ENCODE peak calls at places on chromosomes 13 and 19, in nine cellular contexts. A is astrocyte of the spinal cord; G is HEK293T; I is progenitor cell of endocrine pancreas; E is kidney epithelial cell; R is HTR-8/SVneo; X is activated naive CD4-positive, alpha-beta T cell treated with anti-CD3 and anti-CD28 coated beads, Interleukin-2, amount 50 U/mL, for 16 hours; D is EH; Q is GM23338. C is an unnamed sample.

GRCh38 chr19:48168689-48169088 is 1.5 kb downstream of the LIG1 start:
- DNase-seq in A (no peak), G (no peak), I (no peak), E (no peak), R (no peak), X (no peak), D (no peak), Q (no peak), C (no peak)

GRCh38 chr13:41196011-41196410 is 1.6 kb upstream of the KBTBD7 start:
- DNase-seq in A (no peak), G (no peak), I (no peak), E (no peak), R (no peak), X (no peak), D (no peak), Q (no peak), C (no peak)

GRCh38 chr19:39563408-39563807 is 23.4 kb upstream of the EID2 start:
- DNase-seq in A (no peak), G (no peak), I (no peak), E (peak; percentile 67), R (no peak), X (no peak), D (peak; percentile 6), Q (peak; percentile 9), C (peak; percentile 41)

GRCh38 chr13:66138172-66138811 is 1091.8 kb downstream of the PCDH9 start:
- DNase-seq in A (no peak), G (no peak), I (no peak), E (no peak), R (no peak), X (no peak), D (no peak), Q (no peak), C (no peak)

GRCh38 chr19:6663236-6664187 is 6.4 kb downstream of the TNFSF14 start:
- DNase-seq in A (no peak), G (no peak), I (no peak), E (no peak), R (no peak), X (no peak), D (no peak), Q (no peak), C (no peak)

GRCh38 chr19:19115954-19116353 is 22.3 kb downstream of the TMEM161A start:
- DNase-seq in A (no peak), G (peak; percentile 65), I (no peak), E (no peak), R (no peak), X (peak; percentile 50), D (peak; percentile 31), Q (peak; percentile 89), C (no peak)

GRCh38 chr19:47539747-47540311 is 25.0 kb upstream of the NAPA start:
- DNase-seq in A (no peak), G (no peak), I (no peak), E (no peak), R (no peak), X (no peak), D (no peak), Q (no peak), C (no peak)

GRCh38 chr19:41442473-41443360 is at the start of gene ERICH4:
- DNase-seq in A (no peak), G (no peak), I (no peak), E (no peak), R (no peak), X (no peak), D (no peak), Q (no peak), C (no peak)

GRCh38 chr13:26881154-26881553 is 120.6 kb upstream of the GPR12 start:
- DNase-seq in A (peak; percentile 46), G (no peak), I (no peak), E (no peak), R (no peak), X (no peak), D (peak; percentile 23), Q (no peak), C (no peak)

GRCh38 chr13:29429496-29429895 is 166.0 kb downstream of the SLC7A1 start:
- DNase-seq in A (no peak), G (no peak), I (no peak), E (no peak), R (no peak), X (no peak), D (peak; percentile 55), Q (no peak), C (no peak)

GRCh38 chr19:41351339-41352245 is 2.1 kb downstream of the TGFB1 start:
- DNase-seq in A (peak; percentile 60), G (peak; percentile 56), I (no peak), E (no peak), R (peak; percentile 69), X (peak; percentile 83), D (peak; percentile 64), Q (peak; percentile 66), C (peak; percentile 89)

GRCh38 chr13:83883061-83883523 is 818 bp upstream of the SLITRK1 start:
- DNase-seq in A (no peak), G (peak; percentile 34), I (no peak), E (no peak), R (no peak), X (no peak), D (no peak), Q (peak; percentile 58), C (no peak)

GRCh38 chr13:45393941-45394570 is 24.1 kb downstream of the SLC25A30 start:
- DNase-seq in A (peak; percentile 64), G (peak; percentile 68), I (peak; percentile 18), E (peak; percentile 29), R (peak; percentile 31), X (peak; percentile 27), D (peak; percentile 62), Q (peak; percentile 80), C (peak; percentile 58)

GRCh38 chr13:34748078-34748477 is 194.0 kb upstream of the NBEA start:
- DNase-seq in A (peak; percentile 65), G (no peak), I (no peak), E (no peak), R (no peak), X (no peak), D (no peak), Q (no peak), C (no peak)

GRCh38 chr13:75489502-75490263 is 7.7 kb upstream of the TBC1D4 start:
- DNase-seq in A (peak; percentile 67), G (no peak), I (no peak), E (no peak), R (no peak), X (no peak), D (peak; percentile 60), Q (no peak), C (peak; percentile 51)

GRCh38 chr13:41554626-41555386 is 97.5 kb downstream of the RGCC start:
- DNase-seq in A (no peak), G (no peak), I (no peak), E (no peak), R (no peak), X (no peak), D (no peak), Q (no peak), C (no peak)

GRCh38 chr13:27349458-27349857 is 75.0 kb upstream of the GTF3A start:
- DNase-seq in A (no peak), G (no peak), I (no peak), E (no peak), R (no peak), X (no peak), D (peak; percentile 47), Q (no peak), C (no peak)

GRCh38 chr19:2556221-2557092 is 80.5 kb downstream of the GADD45B start:
- DNase-seq in A (no peak), G (no peak), I (no peak), E (no peak), R (no peak), X (no peak), D (no peak), Q (no peak), C (no peak)

GRCh38 chr19:52898101-52898500 is 666 bp upstream of the ZNF320 start:
- DNase-seq in A (no peak), G (no peak), I (no peak), E (no peak), R (no peak), X (no peak), D (no peak), Q (peak; percentile 65), C (no peak)

GRCh38 chr13:77696006-77696862 is 1.3 kb upstream of the SLAIN1 start:
- DNase-seq in A (peak; percentile 21), G (no peak), I (no peak), E (no peak), R (no peak), X (no peak), D (no peak), Q (peak; percentile 64), C (no peak)

GRCh38 chr19:47036233-47036651 is 12.2 kb downstream of the TMEM160 start:
- DNase-seq in A (no peak), G (no peak), I (no peak), E (no peak), R (no peak), X (no peak), D (no peak), Q (no peak), C (no peak)

GRCh38 chr19:11172576-11172975 is 17.0 kb upstream of the SPC24 start:
- DNase-seq in A (no peak), G (no peak), I (no peak), E (no peak), R (no peak), X (no peak), D (no peak), Q (no peak), C (no peak)

GRCh38 chr19:5678071-5678682 is 2.1 kb downstream of the MICOS13 start:
- DNase-seq in A (no peak), G (no peak), I (no peak), E (no peak), R (no peak), X (no peak), D (no peak), Q (no peak), C (no peak)

GRCh38 chr13:27170521-27171243 is 929 bp downstream of the USP12 start:
- DNase-seq in A (peak; percentile 71), G (peak; percentile 46), I (peak; percentile 63), E (no peak), R (no peak), X (peak; percentile 47), D (no peak), Q (peak; percentile 79), C (peak; percentile 39)

GRCh38 chr13:114096811-114097503 is 35.5 kb downstream of the RASA3 start:
- DNase-seq in A (no peak), G (no peak), I (no peak), E (no peak), R (no peak), X (no peak), D (no peak), Q (no peak), C (no peak)

GRCh38 chr13:20968745-20969144 is 66.2 kb upstream of the XPO4 start:
- DNase-seq in A (no peak), G (no peak), I (no peak), E (no peak), R (no peak), X (no peak), D (no peak), Q (no peak), C (no peak)

GRCh38 chr19:7482584-7483439 is 6.0 kb downstream of the PEX11G start:
- DNase-seq in A (no peak), G (no peak), I (no peak), E (no peak), R (no peak), X (no peak), D (peak; percentile 35), Q (peak; percentile 97), C (no peak)

GRCh38 chr19:38070573-38070972 is 153.4 kb downstream of the DPF1 start:
- DNase-seq in A (peak; percentile 57), G (no peak), I (no peak), E (peak; percentile 48), R (no peak), X (no peak), D (peak; percentile 75), Q (no peak), C (no peak)

GRCh38 chr13:103130681-103131210 is 64.5 kb upstream of the SLC10A2 start:
- DNase-seq in A (no peak), G (no peak), I (no peak), E (peak; percentile 34), R (no peak), X (no peak), D (no peak), Q (no peak), C (no peak)

GRCh38 chr13:29513002-29513980 is 82.2 kb downstream of the SLC7A1 start:
- DNase-seq in A (no peak), G (no peak), I (no peak), E (no peak), R (no peak), X (no peak), D (peak; percentile 72), Q (no peak), C (no peak)

GRCh38 chr13:36054041-36054440 is 77.1 kb downstream of the DCLK1 start:
- DNase-seq in A (no peak), G (no peak), I (no peak), E (no peak), R (no peak), X (no peak), D (no peak), Q (no peak), C (no peak)

C was measured in A549.